ENCODE peak calls at places on chromosomes 3 and 15, in eight cellular contexts. One of them, this sample, is unnamed.

GRCh38 chr15:39922450-39923092 is 2.5 kb upstream of the GPR176 start:
- DNase-seq in A549: no peak
- DNase-seq in heart right ventricle: no peak
- DNase-seq in neuronal stem cell: no peak
- DNase-seq in body of pancreas: no peak
- DNase-seq in dorsolateral prefrontal cortex: peak; percentile 51
- DNase-seq in testis: no peak
- DNase-seq in OCI-LY7: no peak
- DNase-seq in this sample: no peak

GRCh38 chr15:70490838-70491155 is 272.6 kb downstream of the UACA start:
- DNase-seq in testis: no peak
- DNase-seq in OCI-LY7: no peak
- DNase-seq in neuronal stem cell: no peak
- DNase-seq in heart right ventricle: no peak
- DNase-seq in dorsolateral prefrontal cortex: no peak
- DNase-seq in body of pancreas: no peak
- DNase-seq in A549: no peak
- DNase-seq in this sample: no peak

GRCh38 chr15:31236184-31237041 is 90.2 kb upstream of the KLF13 start:
- DNase-seq in testis: peak; percentile 78
- DNase-seq in body of pancreas: peak; percentile 82
- DNase-seq in neuronal stem cell: no peak
- DNase-seq in A549: peak; percentile 93
- DNase-seq in heart right ventricle: peak; percentile 92
- DNase-seq in OCI-LY7: peak; percentile 80
- DNase-seq in dorsolateral prefrontal cortex: peak; percentile 84
- DNase-seq in this sample: peak; percentile 5

GRCh38 chr3:111538111-111538510 is 3.9 kb upstream of the CD96 start:
- DNase-seq in body of pancreas: no peak
- DNase-seq in heart right ventricle: no peak
- DNase-seq in testis: no peak
- DNase-seq in A549: no peak
- DNase-seq in dorsolateral prefrontal cortex: no peak
- DNase-seq in neuronal stem cell: no peak
- DNase-seq in OCI-LY7: no peak
- DNase-seq in this sample: no peak

GRCh38 chr3:193868590-193868989 is 267.4 kb upstream of the HES1 start:
- DNase-seq in heart right ventricle: no peak
- DNase-seq in neuronal stem cell: no peak
- DNase-seq in OCI-LY7: peak; percentile 91
- DNase-seq in dorsolateral prefrontal cortex: no peak
- DNase-seq in body of pancreas: no peak
- DNase-seq in A549: no peak
- DNase-seq in testis: no peak
- DNase-seq in this sample: no peak

GRCh38 chr15:74541494-74542191 is 623 bp downstream of the ARID3B start:
- DNase-seq in OCI-LY7: peak; percentile 18
- DNase-seq in neuronal stem cell: peak; percentile 31
- DNase-seq in body of pancreas: peak; percentile 30
- DNase-seq in dorsolateral prefrontal cortex: peak; percentile 53
- DNase-seq in A549: no peak
- DNase-seq in testis: peak; percentile 32
- DNase-seq in heart right ventricle: peak; percentile 14
- DNase-seq in this sample: no peak

GRCh38 chr3:46593274-46593862 is 19.0 kb upstream of the FAM240A start:
- DNase-seq in body of pancreas: no peak
- DNase-seq in dorsolateral prefrontal cortex: no peak
- DNase-seq in heart right ventricle: no peak
- DNase-seq in A549: no peak
- DNase-seq in neuronal stem cell: no peak
- DNase-seq in OCI-LY7: no peak
- DNase-seq in testis: no peak
- DNase-seq in this sample: no peak

GRCh38 chr3:146589899-146590508 is 15.1 kb downstream of the PLSCR5 start:
- DNase-seq in neuronal stem cell: no peak
- DNase-seq in A549: peak; percentile 31
- DNase-seq in testis: peak; percentile 69
- DNase-seq in OCI-LY7: peak; percentile 26
- DNase-seq in dorsolateral prefrontal cortex: no peak
- DNase-seq in body of pancreas: peak; percentile 36
- DNase-seq in heart right ventricle: peak; percentile 16
- DNase-seq in this sample: no peak

GRCh38 chr3:115245437-115245836 is 98.3 kb upstream of the ZBTB20 start:
- DNase-seq in neuronal stem cell: no peak
- DNase-seq in testis: no peak
- DNase-seq in dorsolateral prefrontal cortex: no peak
- DNase-seq in A549: peak; percentile 69
- DNase-seq in OCI-LY7: no peak
- DNase-seq in body of pancreas: no peak
- DNase-seq in heart right ventricle: no peak
- DNase-seq in this sample: peak; percentile 70

GRCh38 chr15:64855206-64856000 is 13.7 kb downstream of the PLEKHO2 start:
- DNase-seq in body of pancreas: no peak
- DNase-seq in dorsolateral prefrontal cortex: no peak
- DNase-seq in heart right ventricle: no peak
- DNase-seq in OCI-LY7: no peak
- DNase-seq in neuronal stem cell: no peak
- DNase-seq in testis: no peak
- DNase-seq in A549: no peak
- DNase-seq in this sample: no peak

GRCh38 chr15:48954538-48954937 is 9.2 kb downstream of the SHC4 start:
- DNase-seq in testis: peak; percentile 43
- DNase-seq in A549: no peak
- DNase-seq in neuronal stem cell: no peak
- DNase-seq in OCI-LY7: no peak
- DNase-seq in heart right ventricle: no peak
- DNase-seq in body of pancreas: no peak
- DNase-seq in dorsolateral prefrontal cortex: no peak
- DNase-seq in this sample: no peak

GRCh38 chr3:134291300-134292254 is 40.9 kb upstream of the RYK start:
- DNase-seq in OCI-LY7: no peak
- DNase-seq in A549: no peak
- DNase-seq in dorsolateral prefrontal cortex: no peak
- DNase-seq in heart right ventricle: no peak
- DNase-seq in body of pancreas: peak; percentile 58
- DNase-seq in neuronal stem cell: no peak
- DNase-seq in testis: peak; percentile 84
- DNase-seq in this sample: no peak

GRCh38 chr3:42024578-42025387 is 62.9 kb upstream of the ULK4 start:
- DNase-seq in body of pancreas: no peak
- DNase-seq in OCI-LY7: no peak
- DNase-seq in testis: no peak
- DNase-seq in neuronal stem cell: no peak
- DNase-seq in dorsolateral prefrontal cortex: no peak
- DNase-seq in A549: no peak
- DNase-seq in heart right ventricle: no peak
- DNase-seq in this sample: no peak

GRCh38 chr3:110743984-110744383 is 327.6 kb upstream of the NECTIN3 start:
- DNase-seq in OCI-LY7: no peak
- DNase-seq in neuronal stem cell: no peak
- DNase-seq in A549: no peak
- DNase-seq in testis: no peak
- DNase-seq in dorsolateral prefrontal cortex: no peak
- DNase-seq in heart right ventricle: no peak
- DNase-seq in body of pancreas: no peak
- DNase-seq in this sample: no peak

GRCh38 chr3:101184111-101184510 is 136.3 kb downstream of the IMPG2 start:
- DNase-seq in neuronal stem cell: no peak
- DNase-seq in body of pancreas: no peak
- DNase-seq in dorsolateral prefrontal cortex: no peak
- DNase-seq in OCI-LY7: no peak
- DNase-seq in testis: no peak
- DNase-seq in heart right ventricle: no peak
- DNase-seq in A549: no peak
- DNase-seq in this sample: no peak

GRCh38 chr15:84824260-84824690 is 7.1 kb downstream of the ALPK3 start:
- DNase-seq in testis: peak; percentile 69
- DNase-seq in dorsolateral prefrontal cortex: no peak
- DNase-seq in OCI-LY7: no peak
- DNase-seq in heart right ventricle: peak; percentile 68
- DNase-seq in A549: no peak
- DNase-seq in neuronal stem cell: no peak
- DNase-seq in body of pancreas: no peak
- DNase-seq in this sample: no peak

GRCh38 chr3:52053307-52054304 is 2.8 kb downstream of the DUSP7 start:
- DNase-seq in dorsolateral prefrontal cortex: peak; percentile 77
- DNase-seq in OCI-LY7: peak; percentile 44
- DNase-seq in A549: no peak
- DNase-seq in testis: peak; percentile 75
- DNase-seq in heart right ventricle: peak; percentile 49
- DNase-seq in neuronal stem cell: no peak
- DNase-seq in body of pancreas: no peak
- DNase-seq in this sample: peak; percentile 97

GRCh38 chr3:136617123-136617700 is 135.0 kb downstream of the STAG1 start:
- DNase-seq in heart right ventricle: no peak
- DNase-seq in OCI-LY7: no peak
- DNase-seq in A549: no peak
- DNase-seq in neuronal stem cell: no peak
- DNase-seq in body of pancreas: no peak
- DNase-seq in dorsolateral prefrontal cortex: no peak
- DNase-seq in testis: no peak
- DNase-seq in this sample: no peak

GRCh38 chr3:71879089-71879488 is 94.1 kb upstream of the PROK2 start:
- DNase-seq in neuronal stem cell: no peak
- DNase-seq in A549: no peak
- DNase-seq in body of pancreas: no peak
- DNase-seq in heart right ventricle: no peak
- DNase-seq in testis: no peak
- DNase-seq in dorsolateral prefrontal cortex: no peak
- DNase-seq in OCI-LY7: no peak
- DNase-seq in this sample: no peak

GRCh38 chr15:63491116-63491817 is 13.1 kb upstream of the USP3 start:
- DNase-seq in neuronal stem cell: no peak
- DNase-seq in dorsolateral prefrontal cortex: no peak
- DNase-seq in testis: no peak
- DNase-seq in A549: no peak
- DNase-seq in heart right ventricle: no peak
- DNase-seq in body of pancreas: no peak
- DNase-seq in OCI-LY7: peak; percentile 52
- DNase-seq in this sample: no peak

GRCh38 chr15:63491979-63492378 is 12.4 kb upstream of the USP3 start:
- DNase-seq in dorsolateral prefrontal cortex: no peak
- DNase-seq in OCI-LY7: no peak
- DNase-seq in neuronal stem cell: no peak
- DNase-seq in A549: no peak
- DNase-seq in heart right ventricle: no peak
- DNase-seq in body of pancreas: no peak
- DNase-seq in testis: no peak
- DNase-seq in this sample: no peak

GRCh38 chr15:63494406-63494805 is 10.0 kb upstream of the USP3 start:
- DNase-seq in body of pancreas: no peak
- DNase-seq in OCI-LY7: no peak
- DNase-seq in heart right ventricle: no peak
- DNase-seq in A549: no peak
- DNase-seq in testis: no peak
- DNase-seq in neuronal stem cell: no peak
- DNase-seq in dorsolateral prefrontal cortex: no peak
- DNase-seq in this sample: no peak

GRCh38 chr15:63493451-63493850 is 10.9 kb upstream of the USP3 start:
- DNase-seq in OCI-LY7: no peak
- DNase-seq in A549: no peak
- DNase-seq in neuronal stem cell: no peak
- DNase-seq in heart right ventricle: no peak
- DNase-seq in dorsolateral prefrontal cortex: no peak
- DNase-seq in testis: no peak
- DNase-seq in body of pancreas: no peak
- DNase-seq in this sample: no peak

GRCh38 chr15:63492541-63493077 is 11.8 kb upstream of the USP3 start:
- DNase-seq in neuronal stem cell: no peak
- DNase-seq in heart right ventricle: no peak
- DNase-seq in body of pancreas: no peak
- DNase-seq in testis: no peak
- DNase-seq in OCI-LY7: no peak
- DNase-seq in dorsolateral prefrontal cortex: no peak
- DNase-seq in A549: no peak
- DNase-seq in this sample: no peak
- H3K27ac ChIP-seq in neuronal stem cell: no peak overlapping the region
- H3K27ac ChIP-seq in heart right ventricle: peak overlapping the region; percentile 35
- H3K27ac ChIP-seq in body of pancreas: no peak overlapping the region
- H3K27ac ChIP-seq in testis: no peak overlapping the region
- H3K27ac ChIP-seq in OCI-LY7: no peak overlapping the region
- H3K27ac ChIP-seq in dorsolateral prefrontal cortex: no peak overlapping the region
- H3K27ac ChIP-seq in A549: peak overlapping the region; percentile 82
- H3K27ac ChIP-seq in this sample: no peak overlapping the region

DNA sequence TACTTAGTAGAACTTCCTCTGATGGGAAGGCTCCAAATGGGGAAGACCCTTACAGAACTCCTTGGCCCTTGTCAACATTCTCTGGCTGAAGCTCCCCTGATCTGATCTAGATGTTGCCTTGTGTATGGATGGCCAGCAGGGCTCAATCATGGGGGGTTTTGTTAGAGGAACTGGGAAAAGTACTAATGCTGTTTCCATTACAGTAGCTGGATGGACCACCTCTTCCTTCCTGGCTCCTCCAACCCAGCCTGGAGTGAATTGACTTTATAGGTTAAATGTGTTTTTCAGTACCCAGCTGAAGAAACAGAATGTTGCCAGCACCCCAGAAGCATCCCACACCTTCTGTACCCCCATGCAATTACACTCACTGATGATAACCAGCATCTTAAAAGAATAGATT is 22.7 kb upstream of the CLEC3B start:
- DNase-seq in body of pancreas: no peak
- DNase-seq in A549: no peak
- DNase-seq in heart right ventricle: no peak
- DNase-seq in testis: no peak
- DNase-seq in dorsolateral prefrontal cortex: no peak
- DNase-seq in OCI-LY7: no peak
- DNase-seq in neuronal stem cell: no peak
- DNase-seq in this sample: no peak
- H3K27ac ChIP-seq in body of pancreas: no peak overlapping the region
- H3K27ac ChIP-seq in A549: no peak overlapping the region
- H3K27ac ChIP-seq in heart right ventricle: peak overlapping the region; percentile 76
- H3K27ac ChIP-seq in testis: no peak overlapping the region
- H3K27ac ChIP-seq in dorsolateral prefrontal cortex: no peak overlapping the region
- H3K27ac ChIP-seq in OCI-LY7: no peak overlapping the region
- H3K27ac ChIP-seq in neuronal stem cell: no peak overlapping the region
- H3K27ac ChIP-seq in this sample: no peak overlapping the region

GRCh38 chr3:12294885-12295580 is 6.2 kb downstream of the PPARG start:
- DNase-seq in body of pancreas: no peak
- DNase-seq in neuronal stem cell: no peak
- DNase-seq in testis: no peak
- DNase-seq in OCI-LY7: no peak
- DNase-seq in dorsolateral prefrontal cortex: no peak
- DNase-seq in A549: peak; percentile 49
- DNase-seq in heart right ventricle: no peak
- DNase-seq in this sample: peak; percentile 63
- H3K27ac ChIP-seq in body of pancreas: no peak overlapping the region
- H3K27ac ChIP-seq in neuronal stem cell: no peak overlapping the region
- H3K27ac ChIP-seq in testis: no peak overlapping the region
- H3K27ac ChIP-seq in OCI-LY7: no peak overlapping the region
- H3K27ac ChIP-seq in dorsolateral prefrontal cortex: no peak overlapping the region
- H3K27ac ChIP-seq in A549: peak overlapping the region; percentile 84
- H3K27ac ChIP-seq in heart right ventricle: no peak overlapping the region
- H3K27ac ChIP-seq in this sample: peak overlapping the region; percentile 53

DNA sequence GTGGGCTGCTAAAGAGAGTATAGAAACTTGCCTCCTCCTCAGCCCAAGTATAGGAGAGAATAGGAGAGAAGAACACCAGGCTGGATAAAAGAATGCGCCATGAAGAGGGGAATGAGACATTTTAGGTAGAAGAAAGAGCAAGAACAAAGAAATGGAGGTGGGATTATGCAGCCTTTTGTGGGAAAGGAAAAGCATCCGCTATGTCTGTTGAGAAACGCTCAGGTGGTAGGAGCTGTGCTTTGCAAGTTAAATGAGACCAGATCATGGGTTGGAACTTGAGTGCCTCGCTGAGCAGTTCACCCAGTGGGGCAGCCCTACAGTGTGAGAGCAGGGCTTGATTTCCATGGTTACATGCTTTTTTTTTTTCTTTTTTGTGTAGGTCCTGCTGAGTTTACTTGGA is 11.5 kb upstream of the RTP1 start:
- DNase-seq in OCI-LY7: no peak
- DNase-seq in testis: no peak
- DNase-seq in body of pancreas: no peak
- DNase-seq in dorsolateral prefrontal cortex: no peak
- DNase-seq in neuronal stem cell: no peak
- DNase-seq in A549: no peak
- DNase-seq in heart right ventricle: no peak
- DNase-seq in this sample: no peak
- H3K27ac ChIP-seq in OCI-LY7: no peak overlapping the region
- H3K27ac ChIP-seq in testis: no peak overlapping the region
- H3K27ac ChIP-seq in body of pancreas: no peak overlapping the region
- H3K27ac ChIP-seq in dorsolateral prefrontal cortex: no peak overlapping the region
- H3K27ac ChIP-seq in neuronal stem cell: no peak overlapping the region
- H3K27ac ChIP-seq in A549: no peak overlapping the region
- H3K27ac ChIP-seq in heart right ventricle: peak overlapping the region; percentile 95
- H3K27ac ChIP-seq in this sample: no peak overlapping the region